ENCODE peak calls at places on chromosomes 13 and 19, in seven cellular contexts. One of them, this sample, is unnamed.

GRCh38 chr13:44307255-44307654 is 66.4 kb upstream of the SERP2 start:
- DNase-seq in cardiac muscle cell: no peak
- DNase-seq in RWPE1: no peak
- DNase-seq in H9: no peak
- DNase-seq in esophagus squamous epithelium: no peak
- DNase-seq in T-helper 1 cell: no peak
- DNase-seq in HCEC 1CT: no peak
- DNase-seq in this sample: no peak

GRCh38 chr13:71219671-71220070 is 647.3 kb downstream of the DACH1 start:
- DNase-seq in cardiac muscle cell: no peak
- DNase-seq in RWPE1: no peak
- DNase-seq in H9: no peak
- DNase-seq in esophagus squamous epithelium: no peak
- DNase-seq in T-helper 1 cell: no peak
- DNase-seq in HCEC 1CT: no peak
- DNase-seq in this sample: no peak

GRCh38 chr13:45512148-45512498 is 47.4 kb downstream of the COG3 start:
- DNase-seq in cardiac muscle cell: no peak
- DNase-seq in RWPE1: no peak
- DNase-seq in H9: no peak
- DNase-seq in esophagus squamous epithelium: no peak
- DNase-seq in T-helper 1 cell: no peak
- DNase-seq in HCEC 1CT: peak; percentile 22
- DNase-seq in this sample: no peak

GRCh38 chr19:47613165-47614146 is 4.5 kb downstream of the BICRA start:
- DNase-seq in cardiac muscle cell: peak; percentile 60
- DNase-seq in RWPE1: no peak
- DNase-seq in H9: peak; percentile 78
- DNase-seq in esophagus squamous epithelium: no peak
- DNase-seq in T-helper 1 cell: no peak
- DNase-seq in HCEC 1CT: no peak
- DNase-seq in this sample: no peak

GRCh38 chr13:99660101-99660500 is 158.8 kb downstream of the TM9SF2 start:
- DNase-seq in cardiac muscle cell: no peak
- DNase-seq in RWPE1: no peak
- DNase-seq in H9: no peak
- DNase-seq in esophagus squamous epithelium: no peak
- DNase-seq in T-helper 1 cell: no peak
- DNase-seq in HCEC 1CT: no peak
- DNase-seq in this sample: no peak

GRCh38 chr13:46313441-46314257 is 73.4 kb downstream of the RUBCNL start:
- DNase-seq in cardiac muscle cell: no peak
- DNase-seq in RWPE1: no peak
- DNase-seq in H9: no peak
- DNase-seq in esophagus squamous epithelium: no peak
- DNase-seq in T-helper 1 cell: no peak
- DNase-seq in HCEC 1CT: no peak
- DNase-seq in this sample: no peak

GRCh38 chr13:109214393-109214792 is 572.0 kb downstream of the IRS2 start:
- DNase-seq in cardiac muscle cell: no peak
- DNase-seq in RWPE1: no peak
- DNase-seq in H9: no peak
- DNase-seq in esophagus squamous epithelium: no peak
- DNase-seq in T-helper 1 cell: no peak
- DNase-seq in HCEC 1CT: no peak
- DNase-seq in this sample: no peak

GRCh38 chr19:7159105-7159933 is 89.8 kb downstream of the ZNF557 start:
- DNase-seq in cardiac muscle cell: peak; percentile 48
- DNase-seq in RWPE1: no peak
- DNase-seq in H9: no peak
- DNase-seq in esophagus squamous epithelium: no peak
- DNase-seq in T-helper 1 cell: no peak
- DNase-seq in HCEC 1CT: no peak
- DNase-seq in this sample: no peak

GRCh38 chr19:55750715-55751114 is 8.2 kb upstream of the RFPL4A start:
- DNase-seq in cardiac muscle cell: no peak
- DNase-seq in RWPE1: no peak
- DNase-seq in H9: no peak
- DNase-seq in esophagus squamous epithelium: no peak
- DNase-seq in T-helper 1 cell: no peak
- DNase-seq in HCEC 1CT: no peak
- DNase-seq in this sample: no peak

GRCh38 chr13:36778083-36778671 is 40.8 kb upstream of the RFXAP start:
- DNase-seq in cardiac muscle cell: no peak
- DNase-seq in RWPE1: no peak
- DNase-seq in H9: peak; percentile 74
- DNase-seq in esophagus squamous epithelium: no peak
- DNase-seq in T-helper 1 cell: no peak
- DNase-seq in HCEC 1CT: peak; percentile 43
- DNase-seq in this sample: no peak

GRCh38 chr19:47610546-47610894 is 1.6 kb downstream of the BICRA start:
- DNase-seq in cardiac muscle cell: no peak
- DNase-seq in RWPE1: no peak
- DNase-seq in H9: no peak
- DNase-seq in esophagus squamous epithelium: no peak
- DNase-seq in T-helper 1 cell: no peak
- DNase-seq in HCEC 1CT: no peak
- DNase-seq in this sample: no peak

GRCh38 chr19:45455707-45456499 is 11.9 kb upstream of the FOSB start:
- DNase-seq in cardiac muscle cell: peak; percentile 87
- DNase-seq in RWPE1: peak; percentile 97
- DNase-seq in H9: peak; percentile 96
- DNase-seq in esophagus squamous epithelium: no peak
- DNase-seq in T-helper 1 cell: peak; percentile 41
- DNase-seq in HCEC 1CT: peak; percentile 98
- DNase-seq in this sample: peak; percentile 99

GRCh38 chr13:104592127-104592526 is 1525.9 kb upstream of the SLC10A2 start:
- DNase-seq in cardiac muscle cell: no peak
- DNase-seq in RWPE1: peak; percentile 27
- DNase-seq in H9: no peak
- DNase-seq in esophagus squamous epithelium: no peak
- DNase-seq in T-helper 1 cell: no peak
- DNase-seq in HCEC 1CT: no peak
- DNase-seq in this sample: no peak

GRCh38 chr19:42396248-42396541 is 6.1 kb upstream of the CNFN start:
- DNase-seq in cardiac muscle cell: no peak
- DNase-seq in RWPE1: no peak
- DNase-seq in H9: no peak
- DNase-seq in esophagus squamous epithelium: no peak
- DNase-seq in T-helper 1 cell: no peak
- DNase-seq in HCEC 1CT: no peak
- DNase-seq in this sample: no peak

GRCh38 chr13:30998548-30999140 is 66.2 kb downstream of the TEX26 start:
- DNase-seq in cardiac muscle cell: peak; percentile 50
- DNase-seq in RWPE1: no peak
- DNase-seq in H9: no peak
- DNase-seq in esophagus squamous epithelium: no peak
- DNase-seq in T-helper 1 cell: no peak
- DNase-seq in HCEC 1CT: no peak
- DNase-seq in this sample: no peak

GRCh38 chr13:50365300-50365682 is 350.0 kb downstream of the KCNRG start:
- DNase-seq in cardiac muscle cell: no peak
- DNase-seq in RWPE1: no peak
- DNase-seq in H9: no peak
- DNase-seq in esophagus squamous epithelium: no peak
- DNase-seq in T-helper 1 cell: no peak
- DNase-seq in HCEC 1CT: no peak
- DNase-seq in this sample: peak; percentile 2

This sample was measured in Calu3.